ENCODE peak calls at places on chromosomes 13 and 19, in ten cellular contexts. One of them, this sample, is unnamed.

GRCh38 chr13:99572131-99572530 is 70.9 kb downstream of the TM9SF2 start:
- DNase-seq in aorta: no peak
- DNase-seq in mesenchymal stem cell: no peak
- DNase-seq in epithelial cell of prostate: no peak
- DNase-seq in heart left ventricle: no peak
- DNase-seq in IMR-90: peak
- DNase-seq in substantia nigra: no peak
- DNase-seq in neuronal stem cell: no peak
- DNase-seq in spleen: no peak
- DNase-seq in lower lobe of right lung: no peak
- DNase-seq in this sample: no peak

GRCh38 chr13:90880790-90881189 is 466.7 kb upstream of the MIR17HG start:
- DNase-seq in aorta: no peak
- DNase-seq in mesenchymal stem cell: no peak
- DNase-seq in epithelial cell of prostate: no peak
- DNase-seq in heart left ventricle: no peak
- DNase-seq in IMR-90: no peak
- DNase-seq in substantia nigra: no peak
- DNase-seq in neuronal stem cell: no peak
- DNase-seq in spleen: no peak
- DNase-seq in lower lobe of right lung: no peak
- DNase-seq in this sample: no peak

GRCh38 chr13:97341135-97341534 is 92.8 kb upstream of the RAP2A start:
- DNase-seq in aorta: no peak
- DNase-seq in mesenchymal stem cell: peak
- DNase-seq in epithelial cell of prostate: no peak
- DNase-seq in heart left ventricle: no peak
- DNase-seq in IMR-90: no peak
- DNase-seq in substantia nigra: no peak
- DNase-seq in neuronal stem cell: no peak
- DNase-seq in spleen: no peak
- DNase-seq in lower lobe of right lung: no peak
- DNase-seq in this sample: no peak

GRCh38 chr19:5046339-5047039 is 77.6 kb downstream of the KDM4B start:
- DNase-seq in aorta: no peak
- DNase-seq in mesenchymal stem cell: peak
- DNase-seq in epithelial cell of prostate: peak
- DNase-seq in heart left ventricle: no peak
- DNase-seq in IMR-90: peak
- DNase-seq in substantia nigra: peak
- DNase-seq in neuronal stem cell: no peak
- DNase-seq in spleen: peak
- DNase-seq in lower lobe of right lung: peak
- DNase-seq in this sample: peak

GRCh38 chr19:20422616-20423205 is 142.9 kb downstream of the ZNF737 start:
- DNase-seq in aorta: no peak
- DNase-seq in mesenchymal stem cell: peak
- DNase-seq in epithelial cell of prostate: no peak
- DNase-seq in heart left ventricle: no peak
- DNase-seq in IMR-90: no peak
- DNase-seq in substantia nigra: peak
- DNase-seq in neuronal stem cell: peak
- DNase-seq in spleen: no peak
- DNase-seq in lower lobe of right lung: no peak
- DNase-seq in this sample: no peak

GRCh38 chr19:12788682-12789097 is 2.6 kb upstream of the JUNB start:
- DNase-seq in aorta: peak
- DNase-seq in mesenchymal stem cell: peak
- DNase-seq in epithelial cell of prostate: no peak
- DNase-seq in heart left ventricle: peak
- DNase-seq in IMR-90: peak
- DNase-seq in substantia nigra: peak
- DNase-seq in neuronal stem cell: no peak
- DNase-seq in spleen: peak
- DNase-seq in lower lobe of right lung: peak
- DNase-seq in this sample: peak

GRCh38 chr13:42561752-42562467 is 12.0 kb upstream of the TNFSF11 start:
- DNase-seq in aorta: no peak
- DNase-seq in mesenchymal stem cell: peak
- DNase-seq in epithelial cell of prostate: no peak
- DNase-seq in heart left ventricle: no peak
- DNase-seq in IMR-90: no peak
- DNase-seq in substantia nigra: no peak
- DNase-seq in neuronal stem cell: no peak
- DNase-seq in spleen: no peak
- DNase-seq in lower lobe of right lung: no peak
- DNase-seq in this sample: no peak

GRCh38 chr19:55251296-55252081 is 7.3 kb downstream of the PPP6R1 start:
- DNase-seq in aorta: peak
- DNase-seq in mesenchymal stem cell: peak
- DNase-seq in epithelial cell of prostate: no peak
- DNase-seq in heart left ventricle: no peak
- DNase-seq in IMR-90: peak
- DNase-seq in substantia nigra: no peak
- DNase-seq in neuronal stem cell: no peak
- DNase-seq in spleen: peak
- DNase-seq in lower lobe of right lung: no peak
- DNase-seq in this sample: peak

GRCh38 chr19:30694156-30694555 is 322.0 kb downstream of the ZNF536 start:
- DNase-seq in aorta: no peak
- DNase-seq in mesenchymal stem cell: no peak
- DNase-seq in epithelial cell of prostate: no peak
- DNase-seq in heart left ventricle: no peak
- DNase-seq in IMR-90: no peak
- DNase-seq in substantia nigra: no peak
- DNase-seq in neuronal stem cell: no peak
- DNase-seq in spleen: no peak
- DNase-seq in lower lobe of right lung: no peak
- DNase-seq in this sample: no peak

GRCh38 chr19:2337329-2337707 is 8.8 kb downstream of the SPPL2B start:
- DNase-seq in aorta: no peak
- DNase-seq in mesenchymal stem cell: peak
- DNase-seq in epithelial cell of prostate: no peak
- DNase-seq in heart left ventricle: no peak
- DNase-seq in IMR-90: peak
- DNase-seq in substantia nigra: peak
- DNase-seq in neuronal stem cell: peak
- DNase-seq in spleen: no peak
- DNase-seq in lower lobe of right lung: no peak
- DNase-seq in this sample: no peak

GRCh38 chr13:44306401-44307192 is 67.0 kb upstream of the SERP2 start:
- DNase-seq in aorta: peak
- DNase-seq in mesenchymal stem cell: peak
- DNase-seq in epithelial cell of prostate: peak
- DNase-seq in heart left ventricle: peak
- DNase-seq in IMR-90: peak
- DNase-seq in substantia nigra: no peak
- DNase-seq in neuronal stem cell: peak
- DNase-seq in spleen: no peak
- DNase-seq in lower lobe of right lung: no peak
- DNase-seq in this sample: no peak

GRCh38 chr19:1214862-1215731 is 9.5 kb downstream of the STK11 start:
- DNase-seq in aorta: peak
- DNase-seq in mesenchymal stem cell: no peak
- DNase-seq in epithelial cell of prostate: no peak
- DNase-seq in heart left ventricle: peak
- DNase-seq in IMR-90: no peak
- DNase-seq in substantia nigra: peak
- DNase-seq in neuronal stem cell: no peak
- DNase-seq in spleen: peak
- DNase-seq in lower lobe of right lung: peak
- DNase-seq in this sample: no peak

GRCh38 chr13:45021250-45021649 is 31.9 kb downstream of the GPALPP1 start:
- DNase-seq in aorta: no peak
- DNase-seq in mesenchymal stem cell: peak
- DNase-seq in epithelial cell of prostate: no peak
- DNase-seq in heart left ventricle: no peak
- DNase-seq in IMR-90: peak
- DNase-seq in substantia nigra: no peak
- DNase-seq in neuronal stem cell: no peak
- DNase-seq in spleen: no peak
- DNase-seq in lower lobe of right lung: no peak
- DNase-seq in this sample: no peak

GRCh38 chr19:49366110-49366509 is 2.4 kb downstream of the DKKL1 start:
- DNase-seq in aorta: no peak
- DNase-seq in mesenchymal stem cell: no peak
- DNase-seq in epithelial cell of prostate: no peak
- DNase-seq in heart left ventricle: no peak
- DNase-seq in IMR-90: no peak
- DNase-seq in substantia nigra: no peak
- DNase-seq in neuronal stem cell: no peak
- DNase-seq in spleen: no peak
- DNase-seq in lower lobe of right lung: no peak
- DNase-seq in this sample: no peak

GRCh38 chr19:49363265-49364082 is at the start of gene DKKL1:
- DNase-seq in aorta: peak
- DNase-seq in mesenchymal stem cell: peak
- DNase-seq in epithelial cell of prostate: peak
- DNase-seq in heart left ventricle: peak
- DNase-seq in IMR-90: peak
- DNase-seq in substantia nigra: peak
- DNase-seq in neuronal stem cell: peak
- DNase-seq in spleen: peak
- DNase-seq in lower lobe of right lung: peak
- DNase-seq in this sample: peak

GRCh38 chr19:49362048-49362925 is at the start of gene TEAD2:
- DNase-seq in aorta: peak
- DNase-seq in mesenchymal stem cell: peak
- DNase-seq in epithelial cell of prostate: no peak
- DNase-seq in heart left ventricle: peak
- DNase-seq in IMR-90: peak
- DNase-seq in substantia nigra: no peak
- DNase-seq in neuronal stem cell: peak
- DNase-seq in spleen: peak
- DNase-seq in lower lobe of right lung: peak
- DNase-seq in this sample: peak

GRCh38 chr19:49362926-49363264 is 679 bp upstream of the TEAD2 start:
- DNase-seq in aorta: peak
- DNase-seq in mesenchymal stem cell: no peak
- DNase-seq in epithelial cell of prostate: no peak
- DNase-seq in heart left ventricle: peak
- DNase-seq in IMR-90: peak
- DNase-seq in substantia nigra: no peak
- DNase-seq in neuronal stem cell: peak
- DNase-seq in spleen: no peak
- DNase-seq in lower lobe of right lung: no peak
- DNase-seq in this sample: no peak

GRCh38 chr19:49364083-49364687 is 508 bp downstream of the DKKL1 start:
- DNase-seq in aorta: no peak
- DNase-seq in mesenchymal stem cell: no peak
- DNase-seq in epithelial cell of prostate: no peak
- DNase-seq in heart left ventricle: no peak
- DNase-seq in IMR-90: no peak
- DNase-seq in substantia nigra: no peak
- DNase-seq in neuronal stem cell: no peak
- DNase-seq in spleen: no peak
- DNase-seq in lower lobe of right lung: no peak
- DNase-seq in this sample: no peak
- H3K27ac ChIP-seq in aorta: no peak
- H3K27ac ChIP-seq in mesenchymal stem cell: peak
- H3K27ac ChIP-seq in epithelial cell of prostate: no peak
- H3K27ac ChIP-seq in heart left ventricle: peak
- H3K27ac ChIP-seq in IMR-90: peak
- H3K27ac ChIP-seq in substantia nigra: no peak
- H3K27ac ChIP-seq in neuronal stem cell: peak
- H3K27ac ChIP-seq in spleen: peak
- H3K27ac ChIP-seq in lower lobe of right lung: peak
- H3K27ac ChIP-seq in this sample: no peak

GRCh38 chr19:11570039-11570462 is 7.4 kb downstream of the ACP5 start:
- DNase-seq in aorta: no peak
- DNase-seq in mesenchymal stem cell: no peak
- DNase-seq in epithelial cell of prostate: no peak
- DNase-seq in heart left ventricle: no peak
- DNase-seq in IMR-90: no peak
- DNase-seq in substantia nigra: no peak
- DNase-seq in neuronal stem cell: no peak
- DNase-seq in spleen: no peak
- DNase-seq in lower lobe of right lung: no peak
- DNase-seq in this sample: no peak
- H3K27ac ChIP-seq in aorta: no peak
- H3K27ac ChIP-seq in mesenchymal stem cell: no peak
- H3K27ac ChIP-seq in epithelial cell of prostate: no peak
- H3K27ac ChIP-seq in heart left ventricle: no peak
- H3K27ac ChIP-seq in IMR-90: no peak
- H3K27ac ChIP-seq in substantia nigra: no peak
- H3K27ac ChIP-seq in neuronal stem cell: no peak
- H3K27ac ChIP-seq in spleen: peak
- H3K27ac ChIP-seq in lower lobe of right lung: no peak
- H3K27ac ChIP-seq in this sample: no peak

GRCh38 chr19:39469036-39469435 is 11.6 kb upstream of the TIMM50 start:
- DNase-seq in aorta: no peak
- DNase-seq in mesenchymal stem cell: no peak
- DNase-seq in epithelial cell of prostate: no peak
- DNase-seq in heart left ventricle: no peak
- DNase-seq in IMR-90: no peak
- DNase-seq in substantia nigra: no peak
- DNase-seq in neuronal stem cell: no peak
- DNase-seq in spleen: no peak
- DNase-seq in lower lobe of right lung: no peak
- DNase-seq in this sample: no peak
- H3K27ac ChIP-seq in aorta: no peak
- H3K27ac ChIP-seq in mesenchymal stem cell: no peak
- H3K27ac ChIP-seq in epithelial cell of prostate: no peak
- H3K27ac ChIP-seq in heart left ventricle: no peak
- H3K27ac ChIP-seq in IMR-90: no peak
- H3K27ac ChIP-seq in substantia nigra: no peak
- H3K27ac ChIP-seq in neuronal stem cell: no peak
- H3K27ac ChIP-seq in spleen: no peak
- H3K27ac ChIP-seq in lower lobe of right lung: no peak
- H3K27ac ChIP-seq in this sample: no peak

DNA sequence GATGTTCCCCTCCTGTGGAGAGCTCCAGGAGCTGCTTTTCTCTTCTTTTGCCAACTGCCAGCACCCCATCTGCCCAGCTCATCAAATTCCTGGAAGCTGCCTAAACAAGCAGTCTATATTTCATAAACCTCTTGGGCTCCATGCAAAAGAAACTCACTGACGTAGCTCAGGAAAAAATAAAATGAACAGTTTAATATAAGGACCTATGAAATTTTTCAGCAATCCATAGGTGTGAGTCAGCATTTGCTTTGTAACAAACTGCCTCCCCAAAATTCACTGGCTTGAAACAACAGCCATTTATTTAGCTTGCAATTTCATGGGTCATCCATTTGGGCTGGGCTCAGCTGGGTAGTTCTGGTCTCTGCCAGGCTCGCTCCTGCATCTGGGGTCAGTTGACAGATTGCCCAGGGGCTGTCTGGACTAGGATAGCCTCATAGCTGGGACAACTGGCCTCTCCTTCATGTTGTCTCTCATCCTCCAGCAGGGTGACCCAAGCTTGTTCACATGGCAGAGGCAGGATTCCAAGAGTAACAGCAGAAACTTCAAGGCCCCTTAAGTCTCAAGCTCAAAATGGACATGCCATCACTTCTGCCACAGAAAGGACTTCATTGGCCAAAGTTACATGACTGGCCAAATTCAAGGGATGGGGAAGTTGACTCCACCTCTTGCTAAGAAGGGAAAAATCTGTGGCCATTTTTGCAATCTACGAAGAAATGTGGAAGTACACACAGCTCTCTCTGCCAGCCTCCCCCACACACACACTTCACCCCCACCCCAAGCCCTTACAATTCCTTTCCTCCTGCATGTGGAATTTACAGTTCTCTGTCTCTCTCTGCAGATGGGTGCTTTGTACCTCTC is 7.9 kb upstream of the PVR start:
- DNase-seq in aorta: no peak
- DNase-seq in mesenchymal stem cell: no peak
- DNase-seq in epithelial cell of prostate: no peak
- DNase-seq in heart left ventricle: no peak
- DNase-seq in IMR-90: peak
- DNase-seq in substantia nigra: no peak
- DNase-seq in neuronal stem cell: no peak
- DNase-seq in spleen: no peak
- DNase-seq in lower lobe of right lung: no peak
- DNase-seq in this sample: no peak
- H3K27ac ChIP-seq in aorta: no peak
- H3K27ac ChIP-seq in mesenchymal stem cell: peak
- H3K27ac ChIP-seq in epithelial cell of prostate: peak
- H3K27ac ChIP-seq in heart left ventricle: no peak
- H3K27ac ChIP-seq in IMR-90: peak
- H3K27ac ChIP-seq in substantia nigra: no peak
- H3K27ac ChIP-seq in neuronal stem cell: no peak
- H3K27ac ChIP-seq in spleen: peak
- H3K27ac ChIP-seq in lower lobe of right lung: no peak
- H3K27ac ChIP-seq in this sample: no peak

This sample was measured in Karpas-422.